ENCODE peak calls at places on chromosome 16, in four cellular contexts. Z is naive thymus-derived CD8-positive, alpha-beta T cell; Y is fibroblast of lung; M is Daoy. H is an unnamed sample.

GRCh38 chr16:72766506-72766905 is 281.4 kb downstream of the ZFHX3 start:
- DNase-seq in M (no peak), Y (no peak), Z (no peak), H (no peak)

GRCh38 chr16:54591816-54592246 is 305.2 kb upstream of the IRX3 start:
- DNase-seq in Z (no peak), M (no peak), Y (no peak), H (no peak)

GRCh38 chr16:71230122-71230845 is at the start of gene HYDIN:
- DNase-seq in M (peak; percentile 89), Y (peak; percentile 37), Z (no peak), H (peak; percentile 58)

GRCh38 chr16:75899163-75899562 is 172.9 kb upstream of the CPHXL start:
- DNase-seq in M (no peak), Y (no peak), Z (no peak), H (no peak)

GRCh38 chr16:74575805-74576643 is 30.9 kb downstream of the GLG1 start:
- DNase-seq in M (no peak), Z (no peak), Y (no peak), H (no peak)

GRCh38 chr16:55280622-55281021 is 43.4 kb upstream of the IRX6 start:
- DNase-seq in Z (no peak), M (peak; percentile 78), Y (no peak), H (peak; percentile 70)

GRCh38 chr16:1961651-1962067 is 2.3 kb downstream of the NDUFB10 start:
- DNase-seq in M (no peak), Y (no peak), Z (no peak), H (no peak)

GRCh38 chr16:47431960-47432359 is 28.9 kb downstream of the ITFG1 start:
- DNase-seq in Z (no peak), Y (no peak), M (no peak), H (peak; percentile 35)

GRCh38 chr16:4008116-4008515 is 108.1 kb downstream of the ADCY9 start:
- DNase-seq in Y (no peak), Z (no peak), M (no peak), H (no peak)

GRCh38 chr16:72508196-72508595 is 336.2 kb upstream of the PMFBP1 start:
- DNase-seq in Z (no peak), Y (peak; percentile 28), M (no peak), H (no peak)

GRCh38 chr16:57533366-57533617 is 3.1 kb downstream of the CCDC102A start:
- DNase-seq in Y (no peak), Z (no peak), M (no peak), H (no peak)

GRCh38 chr16:66470556-66470955 is 43.5 kb downstream of the BEAN1 start:
- DNase-seq in Z (no peak), M (no peak), Y (no peak), H (no peak)

GRCh38 chr16:7545251-7545650 is 212.6 kb downstream of the RBFOX1 start:
- DNase-seq in Y (no peak), M (no peak), Z (no peak), H (no peak)

GRCh38 chr16:67526149-67526732 is 2.4 kb upstream of the RIPOR1 start:
- DNase-seq in M (peak; percentile 59), Y (no peak), Z (no peak), H (no peak)

GRCh38 chr16:1953734-1954133 is 755 bp downstream of the RPL3L start:
- DNase-seq in M (no peak), Z (no peak), Y (no peak), H (no peak)

GRCh38 chr16:47979783-47980182 is 176.0 kb downstream of the ABCC12 start:
- DNase-seq in M (no peak), Z (no peak), Y (no peak), H (peak; percentile 84)

GRCh38 chr16:51762081-51762995 is 611.3 kb upstream of the SALL1 start:
- DNase-seq in Z (no peak), Y (peak; percentile 72), M (peak; percentile 80), H (peak; percentile 76)

GRCh38 chr16:77581706-77582105 is 140.6 kb upstream of the NUDT7 start:
- DNase-seq in Y (peak; percentile 79), M (no peak), Z (no peak), H (no peak)

GRCh38 chr16:61862756-61863155 is 173.5 kb downstream of the CDH8 start:
- DNase-seq in Z (no peak), Y (no peak), M (no peak), H (no peak)

GRCh38 chr16:19681637-19682036 is 36.4 kb downstream of the KNOP1 start:
- DNase-seq in Z (no peak), M (no peak), Y (no peak), H (no peak)

GRCh38 chr16:24673155-24673554 is 56.3 kb upstream of the TNRC6A start:
- DNase-seq in Z (no peak), M (no peak), Y (no peak), H (no peak)

H was measured in RPMI7951.